ENCODE peak calls at places on chromosomes 3 and 15, in five cellular contexts. H is glutamatergic neuron; K is NCI-H1694 treated with DMSO at 0.1 percent for 48 hours; S is stimulated activated CD8-positive, alpha-beta memory T cell treated with anti-CD3 and anti-CD28 coated beads, Interleukin-15, amount 100 ng/mL, for 1 hour; J is NCI-H2171. R is an unnamed sample.

GRCh38 chr3:131421957-131422498 is 40.5 kb downstream of the NUDT16 start:
- DNase-seq in K (no peak), J (no peak), S (no peak), H (no peak), R (no peak)

GRCh38 chr3:68972358-68972979 is 40.1 kb upstream of the TAFA4 start:
- DNase-seq in K (peak; percentile 14), H (peak; percentile 83), J (no peak), S (no peak), R (no peak)

GRCh38 chr15:65213241-65213640 is 2.0 kb upstream of the CILP start:
- DNase-seq in J (no peak), H (no peak), S (no peak), K (no peak), R (no peak)

GRCh38 chr15:81297147-81297572 is 26.8 kb downstream of the STARD5 start:
- DNase-seq in K (no peak), S (no peak), J (no peak), H (no peak), R (no peak)

GRCh38 chr3:37896775-37897174 is 35.1 kb downstream of the CTDSPL start:
- DNase-seq in S (no peak), J (no peak), H (no peak), K (no peak), R (no peak)

GRCh38 chr3:175346573-175347356 is 487.6 kb downstream of the NAALADL2 start:
- DNase-seq in S (no peak), J (no peak), K (peak; percentile 57), H (no peak), R (no peak)

GRCh38 chr3:50491023-50491422 is 12.4 kb downstream of the CACNA2D2 start:
- DNase-seq in K (no peak), H (no peak), S (no peak), J (no peak), R (no peak)

GRCh38 chr3:161222662-161223061 is 1.6 kb downstream of the NMD3 start:
- DNase-seq in H (no peak), K (no peak), S (no peak), J (no peak), R (no peak)

GRCh38 chr3:70981252-70981933 is 602.1 kb downstream of the FOXP1 start:
- DNase-seq in H (no peak), K (no peak), S (no peak), J (no peak), R (no peak)

GRCh38 chr3:141789281-141789680 is 26.1 kb downstream of the GRK7 start:
- DNase-seq in J (no peak), S (no peak), K (no peak), H (no peak), R (no peak)

GRCh38 chr3:187183210-187183862 is 13.9 kb upstream of the RTP1 start:
- DNase-seq in H (no peak), S (no peak), K (no peak), J (peak; percentile 67), R (no peak)

GRCh38 chr15:70254186-70254974 is 156.7 kb upstream of the TLE3 start:
- DNase-seq in K (no peak), J (no peak), H (no peak), S (no peak), R (no peak)

GRCh38 chr3:9770276-9770812 is 597 bp upstream of the CAMK1 start:
- DNase-seq in J (no peak), K (no peak), S (no peak), H (no peak), R (no peak)

GRCh38 chr15:25787855-25788521 is 75.1 kb downstream of the ATP10A start:
- DNase-seq in K (no peak), S (no peak), J (no peak), H (no peak), R (no peak)

GRCh38 chr15:25056484-25057429 is 102.0 kb downstream of the SNRPN start:
- DNase-seq in K (no peak), J (no peak), S (no peak), H (no peak), R (no peak)

GRCh38 chr15:78103406-78104118 is 11.2 kb downstream of the SH2D7 start:
- DNase-seq in H (no peak), J (no peak), K (no peak), S (peak; percentile 16), R (peak; percentile 61)

GRCh38 chr3:29716213-29716612 is 435.3 kb downstream of the RBMS3 start:
- DNase-seq in H (no peak), K (no peak), J (no peak), S (no peak), R (no peak)

GRCh38 chr15:89177633-89178306 is 43.6 kb downstream of the RLBP1 start:
- DNase-seq in J (peak; percentile 54), H (peak; percentile 65), S (peak; percentile 32), K (peak; percentile 48), R (peak; percentile 42)

GRCh38 chr3:71784914-71785593 is at the start of gene PROK2:
- DNase-seq in J (peak; percentile 1), H (peak; percentile 53), K (no peak), S (no peak), R (no peak)

GRCh38 chr3:112531358-112531781 is 30.4 kb downstream of the ATG3 start:
- DNase-seq in J (peak; percentile 21), K (peak; percentile 34), S (no peak), H (no peak), R (no peak)

GRCh38 chr15:78018968-78019644 is 58.4 kb downstream of the TBC1D2B start:
- DNase-seq in K (no peak), H (no peak), J (no peak), S (no peak), R (no peak)

GRCh38 chr15:75348563-75349350 is 1.9 kb downstream of the NEIL1 start:
- DNase-seq in S (no peak), K (no peak), H (peak; percentile 36), J (no peak), R (no peak)

GRCh38 chr15:45326280-45326679 is 52.1 kb downstream of the GATM start:
- DNase-seq in J (no peak), H (no peak), K (no peak), S (no peak), R (no peak)

GRCh38 chr3:114622001-114622400 is 328.2 kb downstream of the TIGIT start:
- DNase-seq in H (no peak), J (no peak), S (no peak), K (no peak), R (no peak)